ENCODE peak calls at places on chromosomes 2 and 18, in five cellular contexts. One of them, this sample, is unnamed.

GRCh38 chr2:18167871-18168270 is 289.4 kb downstream of the KCNS3 start:
- DNase-seq in suprapubic skin: no peak
- DNase-seq in H1: no peak
- DNase-seq in Panc1: no peak
- DNase-seq in HepG2: no peak
- DNase-seq in this sample: no peak

GRCh38 chr2:240922234-240922981 is 16.3 kb downstream of the CROCC2 start:
- DNase-seq in Panc1: no peak
- DNase-seq in HepG2: no peak
- DNase-seq in H1: peak; percentile 47
- DNase-seq in suprapubic skin: peak; percentile 76
- DNase-seq in this sample: no peak

GRCh38 chr18:23237524-23238151 is 102.4 kb downstream of the CABLES1 start:
- DNase-seq in suprapubic skin: peak; percentile 84
- DNase-seq in Panc1: no peak
- DNase-seq in HepG2: no peak
- DNase-seq in H1: no peak
- DNase-seq in this sample: no peak

GRCh38 chr2:176081993-176082884 is 1.5 kb downstream of the EVX2 start:
- DNase-seq in HepG2: no peak
- DNase-seq in Panc1: no peak
- DNase-seq in suprapubic skin: no peak
- DNase-seq in H1: peak; percentile 68
- DNase-seq in this sample: peak; percentile 84

GRCh38 chr2:113012436-113013335 is 7.4 kb downstream of the IL36A start:
- DNase-seq in suprapubic skin: no peak
- DNase-seq in Panc1: peak; percentile 32
- DNase-seq in HepG2: no peak
- DNase-seq in H1: no peak
- DNase-seq in this sample: no peak

GRCh38 chr2:176582990-176583481 is 313.8 kb downstream of the MTX2 start:
- DNase-seq in suprapubic skin: no peak
- DNase-seq in H1: no peak
- DNase-seq in Panc1: peak; percentile 50
- DNase-seq in HepG2: peak; percentile 9
- DNase-seq in this sample: no peak

GRCh38 chr2:157786663-157787363 is 89.3 kb downstream of the ACVR1 start:
- DNase-seq in HepG2: no peak
- DNase-seq in suprapubic skin: no peak
- DNase-seq in Panc1: no peak
- DNase-seq in H1: no peak
- DNase-seq in this sample: no peak

GRCh38 chr2:15313657-15314056 is 247.5 kb downstream of the NBAS start:
- DNase-seq in suprapubic skin: no peak
- DNase-seq in Panc1: no peak
- DNase-seq in HepG2: no peak
- DNase-seq in H1: no peak
- DNase-seq in this sample: no peak

GRCh38 chr2:220660277-220661155 is 911.6 kb downstream of the EPHA4 start:
- DNase-seq in suprapubic skin: no peak
- DNase-seq in H1: no peak
- DNase-seq in HepG2: no peak
- DNase-seq in Panc1: no peak
- DNase-seq in this sample: no peak

GRCh38 chr2:133574620-133575019 is 6.4 kb upstream of the NCKAP5 start:
- DNase-seq in H1: no peak
- DNase-seq in Panc1: no peak
- DNase-seq in HepG2: no peak
- DNase-seq in suprapubic skin: no peak
- DNase-seq in this sample: no peak

GRCh38 chr2:201881382-201881720 is 75.0 kb downstream of the CDK15 start:
- DNase-seq in suprapubic skin: no peak
- DNase-seq in HepG2: no peak
- DNase-seq in Panc1: no peak
- DNase-seq in H1: no peak
- DNase-seq in this sample: no peak

GRCh38 chr2:199999166-199999565 is 43.8 kb downstream of the MAIP1 start:
- DNase-seq in suprapubic skin: no peak
- DNase-seq in H1: no peak
- DNase-seq in Panc1: no peak
- DNase-seq in HepG2: no peak
- DNase-seq in this sample: no peak

GRCh38 chr2:121502781-121503180 is 27.9 kb upstream of the RNU4ATAC start:
- DNase-seq in HepG2: no peak
- DNase-seq in Panc1: no peak
- DNase-seq in suprapubic skin: no peak
- DNase-seq in H1: no peak
- DNase-seq in this sample: no peak

GRCh38 chr2:178825183-178825582 is 18.0 kb upstream of the TTN start:
- DNase-seq in H1: no peak
- DNase-seq in HepG2: no peak
- DNase-seq in Panc1: no peak
- DNase-seq in suprapubic skin: no peak
- DNase-seq in this sample: no peak

GRCh38 chr2:203802277-203803045 is 65.1 kb upstream of the CTLA4 start:
- DNase-seq in suprapubic skin: no peak
- DNase-seq in HepG2: no peak
- DNase-seq in H1: no peak
- DNase-seq in Panc1: no peak
- DNase-seq in this sample: no peak

GRCh38 chr18:68564961-68565360 is 149.9 kb downstream of the TMX3 start:
- DNase-seq in Panc1: no peak
- DNase-seq in HepG2: no peak
- DNase-seq in H1: no peak
- DNase-seq in suprapubic skin: no peak
- DNase-seq in this sample: no peak

GRCh38 chr2:240466579-240467148 is 31.2 kb downstream of the GPC1 start:
- DNase-seq in suprapubic skin: peak; percentile 66
- DNase-seq in HepG2: no peak
- DNase-seq in Panc1: no peak
- DNase-seq in H1: peak; percentile 43
- DNase-seq in this sample: no peak

GRCh38 chr18:24695168-24695567 is 234.7 kb downstream of the HRH4 start:
- DNase-seq in Panc1: no peak
- DNase-seq in suprapubic skin: no peak
- DNase-seq in HepG2: no peak
- DNase-seq in H1: no peak
- DNase-seq in this sample: no peak

GRCh38 chr18:58861353-58861752 is 3.3 kb upstream of the ZNF532 start:
- DNase-seq in H1: no peak
- DNase-seq in suprapubic skin: no peak
- DNase-seq in HepG2: no peak
- DNase-seq in Panc1: no peak
- DNase-seq in this sample: no peak

GRCh38 chr18:10065296-10065695 is 151.5 kb downstream of the VAPA start:
- DNase-seq in H1: no peak
- DNase-seq in suprapubic skin: no peak
- DNase-seq in Panc1: no peak
- DNase-seq in HepG2: no peak
- DNase-seq in this sample: no peak

GRCh38 chr18:10064267-10064666 is 150.5 kb downstream of the VAPA start:
- DNase-seq in Panc1: no peak
- DNase-seq in suprapubic skin: no peak
- DNase-seq in HepG2: no peak
- DNase-seq in H1: no peak
- DNase-seq in this sample: no peak

GRCh38 chr18:10061566-10061965 is 147.8 kb downstream of the VAPA start:
- DNase-seq in HepG2: no peak
- DNase-seq in suprapubic skin: peak; percentile 37
- DNase-seq in H1: no peak
- DNase-seq in Panc1: no peak
- DNase-seq in this sample: no peak

GRCh38 chr18:10062292-10062940 is 148.6 kb downstream of the VAPA start:
- DNase-seq in suprapubic skin: no peak
- DNase-seq in Panc1: no peak
- DNase-seq in H1: no peak
- DNase-seq in HepG2: no peak
- DNase-seq in this sample: no peak

GRCh38 chr18:10062941-10063300 is 149.1 kb downstream of the VAPA start:
- DNase-seq in HepG2: no peak
- DNase-seq in Panc1: no peak
- DNase-seq in H1: no peak
- DNase-seq in suprapubic skin: no peak
- DNase-seq in this sample: no peak
- H3K27ac ChIP-seq in HepG2: no peak overlapping the region
- H3K27ac ChIP-seq in Panc1: no peak overlapping the region
- H3K27ac ChIP-seq in H1: no peak overlapping the region
- H3K27ac ChIP-seq in suprapubic skin: no peak overlapping the region
- H3K27ac ChIP-seq in this sample: no peak overlapping the region

DNA sequence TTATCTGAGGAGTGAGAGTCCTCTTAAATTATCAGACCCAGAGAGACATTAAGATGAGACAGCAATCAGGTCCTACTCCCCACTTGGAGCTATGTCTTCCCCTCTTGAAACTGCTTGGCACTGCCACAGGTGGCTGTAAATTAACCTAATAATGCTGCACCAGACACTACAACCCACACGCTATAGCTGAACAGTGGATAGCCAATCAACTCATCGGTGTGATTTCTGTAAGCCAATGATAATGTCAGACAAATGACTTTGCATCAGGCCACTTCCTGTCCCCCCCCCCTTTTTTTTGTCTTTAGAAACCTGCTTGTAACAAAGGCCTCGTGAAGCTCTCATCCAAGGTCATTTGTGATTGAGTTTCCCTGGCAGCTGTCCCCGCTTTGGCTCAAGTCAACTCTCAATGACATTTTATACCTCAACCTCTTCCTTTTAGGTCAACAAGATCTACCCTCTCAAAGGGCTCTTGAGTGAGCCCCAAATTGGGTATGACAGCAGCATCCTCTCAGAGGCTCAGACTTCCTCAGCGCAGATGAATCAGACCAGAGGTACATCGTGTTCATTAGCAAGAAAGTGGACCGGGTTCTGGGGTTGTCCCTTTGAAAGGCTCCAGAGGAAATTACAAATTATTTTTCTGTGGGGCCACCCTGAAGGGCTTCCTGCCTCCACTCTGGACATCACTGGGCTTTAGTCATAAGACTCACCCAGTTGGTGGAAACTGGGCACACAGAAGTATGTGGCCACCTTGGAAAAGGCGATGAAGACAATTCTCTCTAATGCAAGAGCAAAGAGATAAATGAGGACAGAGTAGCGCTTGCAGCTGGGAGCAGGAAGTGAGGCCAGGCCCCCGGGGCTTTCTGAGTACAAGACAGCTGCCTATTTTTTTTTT is 73.6 kb downstream of the COPS8 start:
- DNase-seq in suprapubic skin: no peak
- DNase-seq in HepG2: no peak
- DNase-seq in H1: no peak
- DNase-seq in Panc1: no peak
- DNase-seq in this sample: no peak
- TF ChIP-seq POLR2AphosphoS5 in suprapubic skin: no peak
- TF ChIP-seq POLR2AphosphoS5 in HepG2: no peak
- TF ChIP-seq POLR2AphosphoS5 in H1: no peak
- TF ChIP-seq POLR2AphosphoS5 in Panc1: no peak
- TF ChIP-seq POLR2AphosphoS5 in this sample: no peak

DNA sequence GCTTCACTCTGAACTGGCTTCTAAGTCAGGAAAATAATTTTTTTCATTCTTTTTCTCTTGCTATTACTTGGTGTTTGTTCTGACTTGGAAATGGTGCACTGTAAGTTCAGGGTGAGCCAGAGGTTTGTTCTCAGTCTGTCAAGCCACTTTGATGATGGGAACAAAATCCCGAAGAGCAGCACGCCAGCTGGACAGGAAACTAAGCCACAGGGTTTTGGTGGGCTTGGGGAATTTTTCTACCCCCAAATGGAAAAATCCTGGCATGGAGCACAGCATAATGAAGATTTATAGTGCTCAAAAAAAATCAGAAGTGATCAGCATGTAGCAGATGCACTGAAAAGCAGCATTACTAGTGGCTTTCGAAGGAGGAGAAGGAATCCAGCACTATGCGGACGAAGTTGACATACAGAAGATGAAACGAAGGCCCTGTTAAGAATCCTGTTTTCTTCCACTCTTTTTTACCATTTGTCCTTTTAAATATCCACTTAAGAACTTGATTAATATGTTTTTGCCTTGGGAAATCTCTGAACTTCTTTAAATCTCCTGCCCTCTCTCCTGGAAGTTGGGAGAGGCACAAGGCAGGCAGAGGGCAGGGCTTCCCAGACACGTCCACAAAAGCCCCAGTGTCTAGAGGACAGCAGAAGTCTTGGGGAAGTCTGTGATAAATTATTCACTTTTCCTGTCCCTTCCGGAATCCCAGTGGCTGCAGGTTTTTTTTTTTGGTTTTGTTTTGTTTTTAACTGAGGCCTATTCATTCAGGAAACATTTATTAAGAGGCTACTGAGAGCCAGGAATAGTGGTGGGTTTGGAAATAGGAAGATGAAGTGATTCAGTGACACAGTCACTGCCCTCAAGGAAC is 98.4 kb upstream of the ZFP36L2 start:
- DNase-seq in H1: no peak
- DNase-seq in suprapubic skin: no peak
- DNase-seq in HepG2: no peak
- DNase-seq in Panc1: no peak
- DNase-seq in this sample: no peak
- H3K27ac ChIP-seq in H1: no peak overlapping the region
- H3K27ac ChIP-seq in suprapubic skin: peak overlapping the region; percentile 70
- H3K27ac ChIP-seq in HepG2: no peak overlapping the region
- H3K27ac ChIP-seq in Panc1: no peak overlapping the region
- H3K27ac ChIP-seq in this sample: peak overlapping the region; percentile 74

GRCh38 chr2:37686792-37687595 is 15.6 kb upstream of the CDC42EP3 start:
- DNase-seq in suprapubic skin: no peak
- DNase-seq in Panc1: no peak
- DNase-seq in HepG2: no peak
- DNase-seq in H1: no peak
- DNase-seq in this sample: no peak

GRCh38 chr2:37689751-37690150 is 18.3 kb upstream of the CDC42EP3 start:
- DNase-seq in Panc1: no peak
- DNase-seq in H1: no peak
- DNase-seq in suprapubic skin: no peak
- DNase-seq in HepG2: no peak
- DNase-seq in this sample: no peak

GRCh38 chr2:37692731-37693130 is 21.3 kb upstream of the CDC42EP3 start:
- DNase-seq in H1: no peak
- DNase-seq in HepG2: no peak
- DNase-seq in suprapubic skin: no peak
- DNase-seq in Panc1: no peak
- DNase-seq in this sample: no peak

GRCh38 chr2:37684809-37685208 is 13.4 kb upstream of the CDC42EP3 start:
- DNase-seq in Panc1: no peak
- DNase-seq in HepG2: no peak
- DNase-seq in H1: no peak
- DNase-seq in suprapubic skin: no peak
- DNase-seq in this sample: no peak

DNA sequence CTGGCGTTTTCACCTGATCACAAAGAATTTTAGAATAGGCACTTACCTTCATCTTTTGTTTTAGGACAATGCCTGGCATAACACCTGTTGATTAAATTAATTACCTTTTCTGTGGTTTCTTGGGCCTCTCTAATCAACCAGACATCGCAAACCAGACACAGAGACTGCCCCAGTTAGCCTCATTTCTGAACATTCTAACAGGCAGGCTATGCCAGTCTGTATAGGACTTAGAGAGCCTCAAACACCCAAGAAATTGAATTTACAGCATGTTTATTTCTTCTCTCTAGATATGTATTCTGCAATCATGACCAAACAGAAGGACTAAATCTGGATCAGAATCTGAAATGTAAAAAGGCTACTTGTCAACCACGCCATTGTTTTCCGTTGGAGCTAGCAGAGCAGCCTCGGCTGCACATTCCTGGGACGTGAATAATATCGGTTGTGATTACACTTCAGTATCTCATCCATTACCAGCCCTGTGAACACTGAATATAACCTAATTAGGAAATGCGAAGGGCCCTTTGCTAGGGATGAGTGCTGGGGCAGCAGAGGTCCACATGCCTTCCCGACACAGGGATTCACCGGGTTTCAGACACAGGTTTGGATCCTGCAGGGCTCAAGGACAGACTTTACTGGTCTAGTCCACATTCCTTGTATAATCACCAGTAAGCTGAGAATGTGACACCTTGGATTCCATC is 17.5 kb upstream of the CDC42EP3 start:
- DNase-seq in Panc1: peak; percentile 67
- DNase-seq in HepG2: no peak
- DNase-seq in suprapubic skin: no peak
- DNase-seq in H1: no peak
- DNase-seq in this sample: no peak
- TF ChIP-seq POLR2AphosphoS5 in Panc1: no peak
- TF ChIP-seq POLR2AphosphoS5 in HepG2: no peak
- TF ChIP-seq POLR2AphosphoS5 in suprapubic skin: no peak
- TF ChIP-seq POLR2AphosphoS5 in H1: no peak
- TF ChIP-seq POLR2AphosphoS5 in this sample: no peak

This sample was measured in vagina.